ENCODE peak calls at places on chromosomes 4 and X, in four cellular contexts. X is neuronal stem cell, R is lower lobe of right lung, O is testis. V is an unnamed sample. For H3K4me1 and H3K27me3, the result is how much of the 10 kb centered on the place peaks cover.

GRCh38 chrX:44175455-44175854 is 168.0 kb downstream of the EFHC2 start:
- DNase-seq in X (no peak), R (no peak), O (no peak), V (no peak)

GRCh38 chr4:123478859-123479345 is 82.3 kb downstream of the SPRY1 start:
- DNase-seq in X (no peak), R (peak), O (no peak), V (peak)

GRCh38 chrX:127129510-127129909 is 310.0 kb downstream of the PRR32 start:
- DNase-seq in X (no peak), R (no peak), O (no peak), V (no peak)

GRCh38 chr4:99817310-99817885 is 771 bp downstream of the DAPP1 start:
- DNase-seq in X (no peak), R (no peak), O (no peak), V (no peak)

GRCh38 chr4:89164400-89164799 is 53.1 kb downstream of the TIGD2 start:
- DNase-seq in X (no peak), R (no peak), O (no peak), V (no peak)

GRCh38 chr4:25370242-25370641 is 6.8 kb upstream of the ANAPC4 start:
- DNase-seq in X (no peak), R (no peak), O (no peak), V (no peak)

GRCh38 chrX:150050387-150050786 is 112.1 kb upstream of the EOLA2 start:
- DNase-seq in X (no peak), R (no peak), O (no peak), V (no peak)

GRCh38 chrX:9352683-9353430 is 112.0 kb upstream of the TBL1X start:
- DNase-seq in X (no peak), R (peak), O (peak), V (peak)

GRCh38 chr4:7447236-7447635 is 12.5 kb upstream of the PSAPL1 start:
- DNase-seq in X (no peak), R (no peak), O (no peak), V (no peak)

GRCh38 chr4:6271206-6271605 is 1.6 kb downstream of the WFS1 start:
- DNase-seq in X (no peak), R (no peak), O (no peak), V (no peak)

GRCh38 chr4:5824635-5825034 is 68.3 kb downstream of the CRMP1 start:
- DNase-seq in X (no peak), R (no peak), O (peak), V (no peak)

GRCh38 chr4:82721819-82722423 is 76.7 kb downstream of the SCD5 start:
- DNase-seq in X (no peak), R (no peak), O (peak), V (no peak)

GRCh38 chrX:40130207-40130606 is 32.4 kb upstream of the BCOR start:
- DNase-seq in X (no peak), R (no peak), O (no peak), V (no peak)

GRCh38 chr4:77765720-77766119 is 53.4 kb downstream of the CNOT6L start:
- DNase-seq in X (no peak), R (no peak), O (no peak), V (no peak)

GRCh38 chr4:183503497-183504063 is 1.3 kb upstream of the ING2 start:
- DNase-seq in X (no peak), R (no peak), O (no peak), V (no peak)

GRCh38 chrX:33194876-33195433 is 16.4 kb downstream of the DMD start:
- DNase-seq in X (no peak), R (no peak), O (no peak), V (no peak)

GRCh38 chr4:7241587-7242125 is 49.3 kb downstream of the SORCS2 start:
- DNase-seq in X (no peak), R (no peak), O (no peak), V (no peak)

GRCh38 chrX:66018585-66019309 is 21.1 kb downstream of the VSIG4 start:
- DNase-seq in X (no peak), R (no peak), O (no peak), V (no peak)

GRCh38 chrX:66015152-66015827 is 24.6 kb downstream of the VSIG4 start:
- DNase-seq in X (no peak), R (peak), O (no peak), V (no peak)

GRCh38 chrX:66017659-66018170 is 22.2 kb downstream of the VSIG4 start:
- DNase-seq in X (no peak), R (no peak), O (no peak), V (peak)

GRCh38 chrX:66015906-66016689 is 23.8 kb downstream of the VSIG4 start:
- DNase-seq in X (no peak), R (no peak), O (no peak), V (no peak)

GRCh38 chrX:66016905-66017658 is 22.8 kb downstream of the VSIG4 start:
- DNase-seq in X (no peak), R (no peak), O (no peak), V (no peak)
- H3K4me1 ChIP-seq in X (under half), R (under half), O (under half), V (under half)

DNA sequence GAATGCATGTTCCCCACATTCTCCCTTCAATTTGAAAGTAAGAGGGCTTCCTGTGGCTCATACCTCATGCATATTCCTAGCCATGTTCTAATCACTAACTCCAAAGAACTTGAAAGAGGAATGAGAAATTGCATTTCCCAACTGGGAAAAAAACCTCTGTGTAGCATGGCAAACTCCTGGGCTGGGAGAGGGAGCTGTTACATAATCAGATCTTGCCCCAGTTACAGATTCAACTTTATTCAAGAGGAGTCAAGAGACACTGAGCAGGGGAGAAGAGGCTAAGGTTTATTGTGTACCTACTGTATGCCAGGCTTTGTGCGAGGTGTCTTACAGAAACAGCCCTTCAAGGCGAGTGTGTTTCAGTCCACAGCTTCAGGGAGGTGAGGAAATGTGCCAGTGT is 90.1 kb downstream of the SLC2A9 start:
- DNase-seq in X (no peak), R (no peak), O (no peak), V (no peak)
- H3K27ac ChIP-seq in X (no peak), R (no peak), O (no peak), V (no peak)

DNA sequence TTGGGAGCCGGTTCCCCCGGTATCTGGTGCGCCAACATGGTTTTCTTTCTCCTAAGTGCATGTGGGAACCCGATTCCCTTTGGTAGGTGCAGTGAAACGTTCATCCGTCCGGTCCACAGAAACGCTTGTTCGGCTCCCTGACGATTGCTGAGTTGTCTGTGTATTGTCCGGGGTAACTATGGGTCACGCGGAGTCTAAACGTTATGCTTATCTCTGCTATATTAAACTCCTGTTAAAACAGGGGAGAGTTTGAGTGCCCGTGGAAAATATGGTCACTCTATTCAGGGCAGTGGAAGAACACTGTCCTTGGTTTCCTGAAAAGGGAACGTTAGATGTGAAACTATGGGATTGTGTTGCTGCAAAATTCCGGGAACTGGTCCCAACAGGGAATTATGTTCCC is 32.4 kb upstream of the MGST2 start:
- DNase-seq in X (no peak), R (no peak), O (no peak), V (no peak)
- H3K27me3 ChIP-seq in X (under half), R (under half), O (under half), V (under half)

GRCh38 chr4:14180983-14181601 is 553.6 kb upstream of the BOD1L1 start:
- DNase-seq in X (no peak), R (no peak), O (no peak), V (no peak)

GRCh38 chr4:14177987-14178386 is 550.5 kb upstream of the BOD1L1 start:
- DNase-seq in X (no peak), R (no peak), O (no peak), V (no peak)

GRCh38 chr4:14176613-14177012 is 549.1 kb upstream of the BOD1L1 start:
- DNase-seq in X (no peak), R (no peak), O (no peak), V (no peak)

GRCh38 chr4:14178421-14178820 is 550.9 kb upstream of the BOD1L1 start:
- DNase-seq in X (no peak), R (no peak), O (no peak), V (no peak)

DNA sequence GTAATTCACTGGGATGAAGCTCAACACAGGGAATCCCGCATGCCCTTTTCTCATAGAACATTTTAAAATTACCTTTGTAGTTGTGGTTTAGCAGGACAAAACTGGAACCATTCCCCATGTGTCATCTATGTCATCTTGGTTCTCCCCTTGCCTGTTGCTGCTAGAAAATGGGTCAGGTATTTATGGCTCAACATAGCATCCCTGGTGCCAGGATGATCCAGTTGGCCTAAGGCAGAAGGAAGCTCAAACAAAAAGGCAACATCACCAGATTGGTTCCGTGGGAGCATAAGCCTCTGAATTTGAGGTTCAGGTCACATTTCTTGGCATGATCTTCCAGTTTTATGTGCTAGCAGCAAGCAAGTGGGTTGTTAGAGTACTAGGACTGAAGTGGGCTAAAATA is 552.6 kb upstream of the BOD1L1 start:
- DNase-seq in X (no peak), R (no peak), O (no peak), V (no peak)
- H3K4me1 ChIP-seq in X (under half), R (under half), O (under half), V (under half)

DNA sequence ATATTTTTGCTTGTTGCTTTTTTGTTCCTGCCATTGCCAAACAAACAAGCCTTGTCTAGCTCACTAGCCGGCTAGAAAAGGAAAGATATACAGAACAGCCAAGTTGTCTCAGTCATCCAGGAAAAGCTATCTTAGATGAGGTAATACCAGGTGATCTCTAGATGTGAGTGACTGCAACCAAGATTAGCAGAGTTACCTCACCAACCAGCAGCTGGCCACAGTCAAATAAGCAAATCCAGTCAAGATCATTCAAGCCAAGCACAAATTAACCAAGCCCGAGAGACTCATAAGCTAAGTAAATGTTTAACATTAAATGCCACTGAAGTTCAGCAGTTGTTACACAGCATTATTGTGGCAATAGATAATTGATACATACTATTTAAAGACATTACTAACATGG is 108.6 kb downstream of the CENPC start:
- DNase-seq in X (no peak), R (no peak), O (no peak), V (no peak)
- H3K27ac ChIP-seq in X (no peak), R (no peak), O (no peak), V (no peak)

DNA sequence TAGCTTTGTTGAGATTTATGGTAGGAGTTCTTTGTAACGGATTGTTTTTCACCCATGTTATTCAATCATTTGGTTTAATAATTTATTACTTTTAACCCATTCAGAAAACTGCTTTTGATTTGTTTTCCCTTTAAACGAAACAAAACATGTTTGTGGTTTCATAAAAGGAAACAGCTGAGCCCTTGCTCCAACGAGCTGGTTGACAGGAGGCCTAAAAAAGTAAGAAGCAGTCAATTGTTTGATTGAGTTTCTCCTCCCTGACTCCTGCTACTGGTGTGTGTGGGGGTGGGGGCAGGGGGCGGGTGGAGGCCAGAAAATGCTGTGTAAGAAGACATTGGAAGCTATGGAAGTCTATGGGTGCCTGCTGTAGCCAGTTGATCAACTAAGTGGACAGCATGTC is 102.7 kb downstream of the CHRDL1 start:
- DNase-seq in X (no peak), R (no peak), O (no peak), V (no peak)
- H3K27me3 ChIP-seq in X (under half), R (under half), O (under half), V (under half)

DNA sequence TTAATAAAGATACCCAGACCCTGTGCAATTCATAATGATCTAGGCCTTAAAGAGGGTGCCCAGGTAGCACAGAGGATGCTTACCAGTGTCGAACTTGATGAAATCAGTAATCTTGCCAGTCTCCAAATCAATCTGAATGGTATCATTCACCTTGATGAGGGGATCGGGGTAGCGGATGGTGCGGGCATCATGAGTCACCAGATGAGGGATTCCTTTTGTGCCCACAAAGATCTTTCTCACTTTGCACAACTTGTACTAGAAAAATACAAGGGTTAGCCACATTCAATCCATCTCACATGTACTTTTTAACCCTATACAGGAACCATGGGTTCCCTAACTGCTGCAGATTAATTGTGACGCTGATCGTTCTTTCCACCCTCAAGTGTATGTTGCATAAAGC is 3.3 kb downstream of the RPS4X start:
- DNase-seq in X (no peak), R (no peak), O (no peak), V (no peak)
- H3K4me1 ChIP-seq in X (under half), R (under half), O (under half), V (under half)

V was measured in colonic mucosa.